ENCODE peak calls at places on chromosomes 5 and 9, in nine cellular contexts. L is hepatocyte, H is heart left ventricle, A is body of pancreas, M is fibroblast of lung, O is A673, R is gastrocnemius medialis, S is astrocyte, F is keratinocyte. D is an unnamed sample.

GRCh38 chr9:84238652-84239051 is 101.9 kb downstream of the SLC28A3 start:
- DNase-seq in O (no peak), S (no peak), L (no peak), R (no peak), F (peak; percentile 13), M (peak; percentile 6), H (no peak), A (no peak), D (no peak)

GRCh38 chr9:34370970-34371880 is 5.5 kb downstream of the MYORG start:
- DNase-seq in H (no peak), S (no peak), L (no peak), R (no peak), F (no peak), A (no peak), O (no peak), M (peak; percentile 11), D (no peak)

GRCh38 chr9:128072144-128073021 is 4.4 kb downstream of the SLC25A25 start:
- DNase-seq in M (peak; percentile 93), R (peak; percentile 67), L (peak; percentile 78), H (no peak), O (peak; percentile 92), S (peak; percentile 65), A (peak; percentile 70), F (no peak), D (peak; percentile 77)

GRCh38 chr5:163696270-163696887 is 191.0 kb downstream of the MAT2B start:
- DNase-seq in L (peak; percentile 76), H (no peak), O (peak; percentile 40), F (no peak), R (no peak), M (peak; percentile 91), A (peak; percentile 30), S (peak; percentile 78), D (no peak)

GRCh38 chr9:2015581-2016410 is 649 bp downstream of the SMARCA2 start:
- DNase-seq in S (peak; percentile 35), H (peak; percentile 80), A (peak; percentile 75), L (peak; percentile 73), O (peak; percentile 61), M (peak; percentile 31), R (peak; percentile 49), F (no peak), D (peak; percentile 72)

GRCh38 chr9:21267141-21267540 is 27.3 kb upstream of the IFNA14 start:
- DNase-seq in M (no peak), R (no peak), L (no peak), S (no peak), F (no peak), H (no peak), O (no peak), A (peak; percentile 7), D (no peak)

GRCh38 chr5:111512026-111512405 is 319 bp downstream of the STARD4 start:
- DNase-seq in O (peak; percentile 23), R (no peak), L (peak; percentile 56), M (peak; percentile 47), S (peak; percentile 41), H (peak; percentile 67), F (no peak), A (no peak), D (no peak)

GRCh38 chr5:167699434-167699833 is 592.0 kb upstream of the WWC1 start:
- DNase-seq in S (peak; percentile 100), A (no peak), H (no peak), F (peak; percentile 98), O (peak; percentile 97), M (peak; percentile 91), R (no peak), L (peak; percentile 82), D (no peak)

GRCh38 chr5:135861646-135862045 is 27.2 kb downstream of the SLC25A48 start:
- DNase-seq in H (no peak), M (no peak), F (no peak), A (no peak), O (no peak), L (no peak), S (no peak), R (no peak), D (no peak)

GRCh38 chr9:133492061-133493021 is 13.4 kb upstream of the SLC2A6 start:
- DNase-seq in O (peak; percentile 20), M (no peak), S (no peak), L (no peak), R (peak; percentile 66), A (no peak), H (peak; percentile 61), F (no peak), D (peak; percentile 41)

GRCh38 chr5:154478224-154478565 is at the start of gene HAND1:
- DNase-seq in R (peak; percentile 27), F (no peak), A (peak; percentile 80), H (peak; percentile 84), S (no peak), L (peak; percentile 88), M (no peak), O (peak; percentile 62), D (peak; percentile 56)

GRCh38 chr5:72988769-72989168 is 32.9 kb downstream of the FCHO2 start:
- DNase-seq in A (no peak), M (no peak), R (no peak), F (no peak), H (no peak), S (peak; percentile 42), O (no peak), L (no peak), D (no peak)

DNA sequence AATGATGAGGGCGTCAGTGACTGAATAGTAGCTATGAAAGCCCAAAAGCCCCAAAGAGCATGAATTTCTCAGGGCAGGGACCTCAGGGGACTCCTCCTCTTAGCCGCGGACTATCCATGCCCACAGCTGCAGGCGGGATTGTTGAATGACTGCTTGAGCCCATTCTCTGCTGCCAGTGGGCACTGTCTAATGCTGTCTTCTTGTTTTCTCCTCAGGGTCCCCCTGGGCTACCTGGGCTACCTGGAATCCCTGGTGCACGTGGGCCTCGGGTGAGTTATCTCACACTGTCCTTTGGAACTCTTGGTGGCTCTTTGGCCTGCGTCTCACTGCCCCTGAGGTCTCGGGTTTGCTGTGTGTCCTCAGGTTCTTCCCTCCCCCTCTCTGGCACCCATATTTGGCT is 22.7 kb downstream of the COL27A1 start:
- DNase-seq in H (no peak), S (no peak), A (no peak), M (no peak), F (no peak), R (no peak), O (no peak), L (no peak), D (no peak)
- H3K4me1 ChIP-seq in H (peaks cover 68% of the 10 kb centered on the region), S (peaks cover 56% of the 10 kb centered on the region), A (peaks cover 76% of the 10 kb centered on the region), M (peaks cover 57% of the 10 kb centered on the region), F (peaks cover 27% of the 10 kb centered on the region), R (peaks cover 62% of the 10 kb centered on the region), O (peaks cover 24% of the 10 kb centered on the region), L (peaks cover 44% of the 10 kb centered on the region), D (peaks cover 29% of the 10 kb centered on the region)

GRCh38 chr9:92949266-92949982 is 2.1 kb downstream of the FGD3 start:
- DNase-seq in A (no peak), S (no peak), M (no peak), F (no peak), H (no peak), O (no peak), L (no peak), R (no peak), D (no peak)

GRCh38 chr9:92945796-92946195 is 1.5 kb upstream of the FGD3 start:
- DNase-seq in A (no peak), F (no peak), O (no peak), S (no peak), L (no peak), H (no peak), R (no peak), M (no peak), D (no peak)

GRCh38 chr9:92948032-92948534 is 760 bp downstream of the FGD3 start:
- DNase-seq in M (no peak), S (no peak), L (no peak), F (no peak), A (no peak), H (no peak), R (no peak), O (no peak), D (no peak)

GRCh38 chr9:92948632-92949031 is 1.3 kb downstream of the FGD3 start:
- DNase-seq in F (no peak), M (no peak), A (no peak), R (no peak), S (no peak), O (no peak), H (no peak), L (no peak), D (no peak)

DNA sequence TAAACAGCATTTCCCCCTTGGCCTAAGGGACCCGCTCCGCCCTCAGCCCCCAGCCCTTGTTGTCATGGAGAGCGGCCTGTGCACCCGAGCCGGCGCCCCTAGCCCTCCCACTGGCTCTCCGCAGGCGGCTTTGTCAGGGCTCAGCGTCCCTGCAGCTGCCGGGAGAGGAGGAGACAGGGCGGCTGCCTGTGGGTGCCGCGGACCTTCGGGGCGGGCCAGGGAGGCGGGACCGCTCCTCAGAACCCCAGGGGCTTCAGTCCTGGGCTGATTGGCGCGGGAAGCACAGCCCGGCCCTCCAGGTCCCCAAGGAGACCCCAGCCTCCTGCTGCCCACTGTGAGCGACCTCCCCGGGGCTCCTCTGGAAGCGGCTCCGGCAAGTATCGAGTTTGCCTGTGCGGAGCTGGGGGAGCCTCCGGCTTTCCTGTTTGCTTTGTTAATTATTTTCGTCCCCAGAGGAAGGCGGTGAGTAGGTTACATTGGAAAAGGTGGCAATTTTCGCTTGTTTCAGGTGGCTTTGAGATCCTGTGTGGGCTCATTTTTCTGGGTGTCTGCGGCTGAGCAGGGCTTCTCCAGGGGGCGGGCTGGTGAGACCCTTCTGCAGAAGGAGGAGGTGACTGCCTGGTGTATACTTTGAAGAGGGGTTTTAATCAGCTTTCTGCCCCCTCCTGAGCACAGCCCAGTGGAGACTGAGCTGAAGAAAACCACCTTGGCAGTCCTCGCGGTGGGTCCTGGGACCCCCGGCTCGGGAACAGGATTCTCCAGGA is at the start of gene FGD3:
- DNase-seq in A (peak; percentile 48), O (peak; percentile 41), R (no peak), H (no peak), S (peak; percentile 5), F (no peak), L (peak; percentile 68), M (no peak), D (no peak)
- H3K27ac ChIP-seq in A (no peak within 1 kb of the TSS), O (no peak within 1 kb of the TSS), R (peak within 1 kb of the TSS; percentile 26), H (no peak within 1 kb of the TSS), S (no peak within 1 kb of the TSS), F (no peak within 1 kb of the TSS), L (peak within 1 kb of the TSS; percentile 7), M (no peak within 1 kb of the TSS), D (peak within 1 kb of the TSS; percentile 58)

GRCh38 chr9:99253772-99254431 is 31.8 kb downstream of the SEC61B start:
- DNase-seq in H (no peak), S (peak; percentile 14), F (peak; percentile 45), A (no peak), L (no peak), R (peak; percentile 60), M (no peak), O (no peak), D (no peak)
- TF ChIP-seq CTCF in H (no peak), S (no peak), F (peak; percentile 14), A (no peak), L (no peak), R (no peak), M (no peak), O (no peak), D (no peak)

DNA sequence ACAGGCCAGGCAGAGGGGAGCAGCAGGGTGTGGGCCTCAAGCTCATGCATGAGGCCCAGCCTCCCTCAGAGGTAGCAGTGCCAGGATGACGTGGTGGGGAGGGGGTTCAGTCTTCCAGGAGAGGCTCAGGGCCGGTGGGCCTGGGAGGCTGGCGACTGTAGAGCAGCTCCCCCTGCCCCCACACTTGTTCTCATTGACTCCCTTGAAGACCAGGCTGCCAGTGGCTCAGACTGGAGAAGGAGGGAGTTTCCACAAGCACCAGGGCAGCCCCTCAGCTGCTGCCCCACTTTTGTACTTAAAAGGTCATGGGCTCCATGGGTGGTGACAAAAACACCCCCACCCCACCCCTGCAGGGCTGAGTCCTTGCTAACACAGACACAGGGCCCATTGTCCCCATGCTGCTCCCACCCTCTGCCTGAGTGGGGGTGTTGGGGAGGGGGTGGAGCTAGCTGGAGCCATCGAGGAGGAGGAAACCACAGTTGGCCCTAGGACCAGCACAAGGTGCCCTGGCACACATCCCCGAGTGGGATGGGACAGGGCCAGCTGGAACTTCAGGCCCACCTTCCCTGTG is 10.5 kb downstream of the PDLIM4 start:
- DNase-seq in F (no peak), S (no peak), M (no peak), L (no peak), A (no peak), O (no peak), R (no peak), H (no peak), D (no peak)
- H3K4me1 ChIP-seq in F (peaks cover 21% of the 10 kb centered on the region), S (peaks cover 68% of the 10 kb centered on the region), M (peaks cover 48% of the 10 kb centered on the region), L (peaks cover 14% of the 10 kb centered on the region), A (peaks cover 22% of the 10 kb centered on the region), O (no peaks in the 10 kb centered on the region), R (peaks cover 12% of the 10 kb centered on the region), H (peaks cover 3% of the 10 kb centered on the region), D (peaks cover 27% of the 10 kb centered on the region)